ENCODE peak calls at places on chromosomes 3 and 15, in six cellular contexts. U is MM.1S, K is K562, E is GM23248, C is SK-N-SH, Z is HCT116. A is an unnamed sample. For H4K20me1, the result is how much of the 10 kb centered on the place peaks cover.

GRCh38 chr15:39181348-39181747 is 399.5 kb upstream of the THBS1 start:
- DNase-seq in U (no peak), C (no peak), K (no peak), E (no peak), Z (no peak), A (no peak)

GRCh38 chr3:186644683-186645082 is 4.5 kb downstream of the FETUB start:
- DNase-seq in E (no peak), U (no peak), C (no peak), K (no peak), Z (no peak), A (no peak)

GRCh38 chr3:157101470-157101869 is 58.5 kb downstream of the CCNL1 start:
- DNase-seq in U (no peak), Z (no peak), K (no peak), C (no peak), E (no peak), A (no peak)

GRCh38 chr3:94928921-94929320 is 866.1 kb downstream of the NSUN3 start:
- DNase-seq in U (no peak), K (peak), E (peak), Z (no peak), C (no peak), A (no peak)

GRCh38 chr3:128215800-128216495 is 62.7 kb downstream of the EEFSEC start:
- DNase-seq in Z (no peak), C (no peak), K (no peak), E (no peak), U (no peak), A (no peak)

GRCh38 chr3:29822051-29822450 is 541.2 kb downstream of the RBMS3 start:
- DNase-seq in E (peak), K (no peak), C (no peak), Z (no peak), U (peak), A (no peak)

GRCh38 chr15:64930778-64931240 is 19.1 kb downstream of the ANKDD1A start:
- DNase-seq in E (peak), U (peak), Z (no peak), K (peak), C (no peak), A (no peak)

GRCh38 chr15:57611938-57612337 is 20.2 kb downstream of the MYZAP start:
- DNase-seq in C (peak), E (peak), Z (peak), U (no peak), K (no peak), A (no peak)

GRCh38 chr15:70856884-70857546 is 3.1 kb upstream of the LARP6 start:
- DNase-seq in Z (peak), E (peak), U (no peak), C (no peak), K (no peak), A (no peak)
- H3K4me3 ChIP-seq in Z (no peak), E (peak), U (no peak), C (no peak), K (no peak), A (no peak)

GRCh38 chr3:177145402-177145801 is 51.9 kb downstream of the TBL1XR1 start:
- DNase-seq in K (no peak), Z (no peak), U (peak), E (no peak), C (no peak), A (no peak)

GRCh38 chr3:177145954-177146353 is 51.3 kb downstream of the TBL1XR1 start:
- DNase-seq in U (peak), C (no peak), K (no peak), Z (no peak), E (no peak), A (no peak)

GRCh38 chr3:177146646-177147045 is 50.6 kb downstream of the TBL1XR1 start:
- DNase-seq in E (peak), U (peak), K (no peak), C (no peak), Z (no peak), A (no peak)

GRCh38 chr3:177141899-177142651 is 55.2 kb downstream of the TBL1XR1 start:
- DNase-seq in K (no peak), C (no peak), U (peak), Z (no peak), E (no peak), A (no peak)

GRCh38 chr3:177144922-177145321 is 52.4 kb downstream of the TBL1XR1 start:
- DNase-seq in U (peak), K (no peak), E (no peak), Z (no peak), C (no peak), A (no peak)
- H4K20me1 ChIP-seq in U (under half), K (under half), E (under half), Z (under half), C (half or more), A (half or more)

GRCh38 chr15:43799209-43799944 is 643 bp downstream of the SERINC4 start:
- DNase-seq in C (no peak), K (peak), Z (no peak), E (peak), U (no peak), A (no peak)
- H3K4me3 ChIP-seq in C (no peak), K (no peak), Z (no peak), E (no peak), U (no peak), A (no peak)

GRCh38 chr3:112755845-112756671 is 90.6 kb downstream of the CD200R1L start:
- DNase-seq in E (no peak), K (no peak), U (no peak), Z (no peak), C (no peak), A (no peak)
- H4K20me1 ChIP-seq in E (under half), K (under half), U (under half), Z (under half), C (under half), A (under half)

DNA sequence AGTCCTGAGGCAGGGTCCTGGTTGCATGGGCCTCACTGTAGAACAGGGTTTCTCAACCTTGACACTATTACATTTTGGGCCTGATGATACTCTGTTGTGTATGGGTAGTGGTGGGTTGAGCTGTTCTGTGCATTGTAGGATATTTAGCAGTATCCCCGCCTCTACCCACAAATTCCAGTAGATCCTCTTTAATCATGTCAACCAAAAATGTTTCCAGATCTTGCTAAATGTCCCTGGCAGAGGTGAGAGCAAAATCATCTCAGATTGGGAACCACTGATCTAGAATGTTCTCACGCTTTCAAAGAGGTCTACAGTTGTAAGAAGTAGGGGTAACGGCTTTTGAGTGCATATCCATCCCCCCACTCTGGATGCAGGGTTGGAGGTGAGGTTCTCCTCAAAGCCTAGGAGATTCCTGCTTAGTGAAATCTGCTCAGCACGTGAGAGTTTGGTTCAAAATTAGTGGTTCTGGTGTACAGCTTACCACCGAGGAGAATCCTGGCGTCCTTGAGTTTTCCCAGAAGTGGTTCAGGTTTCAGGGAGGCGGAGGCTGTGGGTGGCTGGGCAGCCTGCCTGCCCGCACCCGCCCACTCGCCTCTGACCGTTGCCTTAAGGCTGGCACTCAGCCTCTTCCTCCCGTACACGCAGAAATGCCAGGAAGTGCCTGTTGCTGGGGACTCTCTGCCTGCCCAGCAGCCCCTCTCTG is 5.3 kb downstream of the ACVR2B start:
- DNase-seq in Z (no peak), K (no peak), C (peak), U (no peak), E (no peak), A (no peak)
- H3K4me3 ChIP-seq in Z (no peak), K (no peak), C (no peak), U (no peak), E (no peak), A (no peak)

A was measured in DND-41.